ENCODE peak calls at places on chromosomes 5 and 9, in seven cellular contexts. S, O, L, Z, E, M and Y are unnamed samples.

GRCh38 chr5:119943148-119943547 is 313.8 kb downstream of the FAM170A start:
- DNase-seq in S (no peak), O (no peak), L (no peak), Z (peak; percentile 28), E (no peak), M (no peak), Y (no peak)

GRCh38 chr5:5667136-5667554 is 244.7 kb downstream of the ICE1 start:
- DNase-seq in S (no peak), O (no peak), L (no peak), Z (no peak), E (no peak), M (no peak), Y (no peak)

GRCh38 chr5:134563962-134564361 is 38.5 kb downstream of the JADE2 start:
- DNase-seq in S (no peak), O (no peak), L (no peak), Z (no peak), E (no peak), M (no peak), Y (no peak)

GRCh38 chr9:95080961-95081658 is 236.4 kb downstream of the FANCC start:
- DNase-seq in S (no peak), O (no peak), L (peak; percentile 55), Z (no peak), E (no peak), M (no peak), Y (no peak)

GRCh38 chr9:91795500-91796241 is 154.4 kb downstream of the ROR2 start:
- DNase-seq in S (peak; percentile 71), O (no peak), L (no peak), Z (peak; percentile 22), E (no peak), M (no peak), Y (peak; percentile 47)

GRCh38 chr5:170266570-170267379 is 30.8 kb downstream of the LCP2 start:
- DNase-seq in S (no peak), O (no peak), L (peak; percentile 80), Z (no peak), E (no peak), M (peak; percentile 48), Y (no peak)

GRCh38 chr5:125408582-125409069 is 662.2 kb upstream of the ZNF608 start:
- DNase-seq in S (peak; percentile 27), O (no peak), L (no peak), Z (peak; percentile 88), E (peak; percentile 50), M (no peak), Y (no peak)

GRCh38 chr9:111704503-111704902 is 43.1 kb downstream of the GNG10 start:
- DNase-seq in S (no peak), O (no peak), L (no peak), Z (no peak), E (no peak), M (no peak), Y (no peak)

GRCh38 chr9:116515541-116515940 is 171.6 kb upstream of the TRIM32 start:
- DNase-seq in S (no peak), O (no peak), L (no peak), Z (no peak), E (no peak), M (no peak), Y (no peak)

GRCh38 chr5:143635146-143635752 is 176.7 kb upstream of the HMHB1 start:
- DNase-seq in S (no peak), O (no peak), L (no peak), Z (peak; percentile 78), E (peak; percentile 71), M (no peak), Y (no peak)

GRCh38 chr9:78713746-78714405 is 417.0 kb downstream of the PSAT1 start:
- DNase-seq in S (no peak), O (no peak), L (no peak), Z (peak; percentile 49), E (no peak), M (no peak), Y (no peak)

GRCh38 chr9:16262467-16263261 is 607.8 kb downstream of the BNC2 start:
- DNase-seq in S (no peak), O (no peak), L (no peak), Z (peak; percentile 66), E (no peak), M (no peak), Y (no peak)

GRCh38 chr5:32805966-32806626 is 95.0 kb downstream of the NPR3 start:
- DNase-seq in S (no peak), O (no peak), L (no peak), Z (peak; percentile 94), E (peak; percentile 75), M (no peak), Y (no peak)

GRCh38 chr5:14180437-14180836 is 37.3 kb downstream of the TRIO start:
- DNase-seq in S (no peak), O (no peak), L (no peak), Z (no peak), E (no peak), M (no peak), Y (no peak)

GRCh38 chr5:82670692-82671091 is 392.5 kb upstream of the RPS23 start:
- DNase-seq in S (no peak), O (no peak), L (no peak), Z (no peak), E (no peak), M (no peak), Y (no peak)

GRCh38 chr5:107670927-107671741 is at the start of gene EFNA5:
- DNase-seq in S (peak; percentile 26), O (peak; percentile 31), L (peak; percentile 76), Z (peak; percentile 46), E (peak; percentile 30), M (peak; percentile 49), Y (peak; percentile 24)

GRCh38 chr5:43231977-43232376 is 40.0 kb downstream of the NIM1K start:
- DNase-seq in S (peak; percentile 27), O (no peak), L (no peak), Z (no peak), E (peak; percentile 57), M (peak; percentile 55), Y (peak; percentile 28)

GRCh38 chr5:98187945-98188344 is 585.5 kb upstream of the RGMB start:
- DNase-seq in S (no peak), O (no peak), L (no peak), Z (peak; percentile 67), E (no peak), M (no peak), Y (no peak)

GRCh38 chr5:113232667-113233066 is 202.1 kb downstream of the TSSK1B start:
- DNase-seq in S (no peak), O (peak; percentile 35), L (no peak), Z (no peak), E (no peak), M (peak; percentile 43), Y (no peak)

GRCh38 chr5:153775923-153776322 is 262.8 kb downstream of the FAM114A2 start:
- DNase-seq in S (no peak), O (no peak), L (no peak), Z (no peak), E (no peak), M (no peak), Y (no peak)

GRCh38 chr9:104075801-104076753 is 18.0 kb upstream of the SMC2 start:
- DNase-seq in S (no peak), O (no peak), L (no peak), Z (peak; percentile 66), E (no peak), M (no peak), Y (peak; percentile 46)

GRCh38 chr5:124662261-124662781 is 84.1 kb downstream of the ZNF608 start:
- DNase-seq in S (peak; percentile 70), O (no peak), L (no peak), Z (no peak), E (peak; percentile 81), M (no peak), Y (no peak)

GRCh38 chr9:22005083-22005699 is 3.9 kb downstream of the CDKN2B start:
- DNase-seq in S (no peak), O (no peak), L (peak; percentile 48), Z (peak; percentile 37), E (no peak), M (no peak), Y (peak; percentile 17)

GRCh38 chr5:38780950-38781349 is 64.9 kb upstream of the OSMR start:
- DNase-seq in S (no peak), O (peak; percentile 67), L (peak; percentile 72), Z (peak; percentile 66), E (peak; percentile 39), M (peak; percentile 82), Y (peak; percentile 6)

DNA sequence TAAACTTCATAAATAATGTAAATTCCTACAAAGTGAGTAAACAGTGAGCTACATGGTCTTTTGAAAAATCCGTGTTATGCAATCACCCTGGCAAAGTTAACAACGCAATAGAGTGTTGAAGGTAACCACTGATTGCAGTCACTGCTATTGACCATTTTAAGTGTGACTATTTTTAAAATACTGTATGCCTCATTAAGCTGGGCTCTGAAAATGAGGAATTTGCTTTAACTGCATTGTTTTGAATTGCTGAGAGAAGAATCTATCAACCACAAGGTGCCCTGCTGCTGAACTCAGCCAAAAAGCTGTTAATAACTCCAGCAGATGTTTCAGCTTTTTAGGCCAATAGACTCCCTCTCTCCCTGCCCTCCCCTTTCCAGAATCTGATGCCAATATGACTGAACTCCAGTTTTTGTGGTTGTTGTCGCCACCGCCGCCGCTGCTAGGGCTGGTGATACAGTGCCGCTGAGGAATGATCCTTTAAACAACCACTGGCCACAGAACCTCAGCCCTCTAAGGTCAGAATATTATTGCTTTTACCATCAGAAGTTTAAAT is 35.3 kb upstream of the SMARCA2 start:
- DNase-seq in S (no peak), O (peak; percentile 21), L (peak; percentile 64), Z (peak; percentile 49), E (no peak), M (no peak), Y (no peak)
- TF ChIP-seq POLR2A in S (no peak), O (no peak), L (no peak), Z (no peak), E (no peak), M (no peak), Y (no peak)

GRCh38 chr9:99822096-99822595 is 461 bp downstream of the NR4A3 start:
- DNase-seq in S (no peak), O (peak; percentile 30), L (peak; percentile 72), Z (no peak), E (no peak), M (no peak), Y (no peak)

GRCh38 chr9:99819123-99819483 is 2.6 kb upstream of the NR4A3 start:
- DNase-seq in S (no peak), O (no peak), L (no peak), Z (no peak), E (no peak), M (no peak), Y (no peak)

GRCh38 chr9:99819484-99820329 is 2.0 kb upstream of the NR4A3 start:
- DNase-seq in S (peak; percentile 93), O (peak; percentile 91), L (peak; percentile 96), Z (peak; percentile 96), E (peak; percentile 95), M (peak; percentile 98), Y (peak; percentile 95)

GRCh38 chr9:99821187-99822095 is at the start of gene NR4A3:
- DNase-seq in S (peak; percentile 96), O (peak; percentile 94), L (peak; percentile 97), Z (peak; percentile 99), E (peak; percentile 98), M (peak; percentile 96), Y (peak; percentile 92)

GRCh38 chr9:99820330-99821186 is 1.1 kb upstream of the NR4A3 start:
- DNase-seq in S (no peak), O (peak; percentile 52), L (peak; percentile 91), Z (peak; percentile 89), E (peak; percentile 72), M (peak; percentile 89), Y (peak; percentile 74)
- TF ChIP-seq POLR2A in S (no peak), O (no peak), L (no peak), Z (peak; percentile 88), E (no peak), M (no peak), Y (no peak)

GRCh38 chr9:3528466-3528865 is 2.7 kb upstream of the RFX3 start:
- DNase-seq in S (no peak), O (no peak), L (no peak), Z (no peak), E (no peak), M (no peak), Y (peak; percentile 78)
- TF ChIP-seq POLR2A in S (no peak), O (no peak), L (no peak), Z (no peak), E (no peak), M (no peak), Y (peak; percentile 78)

GRCh38 chr9:119368681-119369581 is at the start of gene BRINP1:
- DNase-seq in S (no peak), O (peak; percentile 52), L (no peak), Z (no peak), E (peak; percentile 19), M (peak; percentile 54), Y (no peak)
- TF ChIP-seq POLR2A in S (no peak), O (no peak), L (no peak), Z (no peak), E (no peak), M (no peak), Y (no peak)